ENCODE peak calls at places on chromosome 5, in four cellular contexts. G is A549, O is HepG2, W is GM12878. F is an unnamed sample.

GRCh38 chr5:149455889-149456409 is 76.9 kb upstream of the IL17B start:
- DNase-seq in G (no peak), O (peak; percentile 73), W (no peak), F (no peak)

GRCh38 chr5:75337366-75338021 is 474 bp downstream of the HMGCR start:
- DNase-seq in G (no peak), O (no peak), W (no peak), F (no peak)

GRCh38 chr5:39209924-39210323 is 9.4 kb downstream of the FYB1 start:
- DNase-seq in G (no peak), O (no peak), W (no peak), F (no peak)

GRCh38 chr5:138157626-138158025 is 18.4 kb upstream of the NME5 start:
- DNase-seq in G (no peak), O (no peak), W (no peak), F (no peak)

GRCh38 chr5:158546748-158547147 is 553.0 kb downstream of the EBF1 start:
- DNase-seq in G (no peak), O (no peak), W (no peak), F (no peak)

GRCh38 chr5:106530150-106530549 is 1140.6 kb downstream of the EFNA5 start:
- DNase-seq in G (no peak), O (no peak), W (no peak), F (no peak)

GRCh38 chr5:82018462-82018861 is 46.6 kb downstream of the ATG10 start:
- DNase-seq in G (no peak), O (peak; percentile 80), W (no peak), F (no peak)

GRCh38 chr5:71586052-71586940 is 844 bp upstream of the MCCC2 start:
- DNase-seq in G (no peak), O (peak; percentile 98), W (peak; percentile 23), F (peak; percentile 7)

GRCh38 chr5:127550652-127551409 is 33.4 kb downstream of the PRRC1 start:
- DNase-seq in G (no peak), O (no peak), W (no peak), F (no peak)

GRCh38 chr5:627840-628239 is 15.7 kb downstream of the CEP72 start:
- DNase-seq in G (no peak), O (no peak), W (no peak), F (no peak)

GRCh38 chr5:177092178-177093081 is 5.7 kb downstream of the FGFR4 start:
- DNase-seq in G (no peak), O (no peak), W (no peak), F (no peak)

GRCh38 chr5:11483630-11484029 is 420.6 kb downstream of the CTNND2 start:
- DNase-seq in G (no peak), O (no peak), W (no peak), F (no peak)

GRCh38 chr5:56346717-56347116 is 113.6 kb upstream of the ANKRD55 start:
- DNase-seq in G (no peak), O (no peak), W (no peak), F (no peak)

GRCh38 chr5:154593091-154593490 is 115.1 kb upstream of the HAND1 start:
- DNase-seq in G (no peak), O (no peak), W (no peak), F (no peak)

GRCh38 chr5:75414241-75414640 is 77.2 kb downstream of the HMGCR start:
- DNase-seq in G (no peak), O (no peak), W (no peak), F (no peak)

GRCh38 chr5:40879163-40879942 is 29.9 kb upstream of the C7 start:
- DNase-seq in G (peak; percentile 26), O (peak; percentile 10), W (no peak), F (no peak)

GRCh38 chr5:161547573-161548471 is 1.3 kb upstream of the GABRB2 start:
- DNase-seq in G (no peak), O (no peak), W (no peak), F (no peak)

GRCh38 chr5:66808663-66809062 is 212.5 kb downstream of the MAST4 start:
- DNase-seq in G (no peak), O (no peak), W (no peak), F (no peak)

GRCh38 chr5:95808686-95809413 is 13.7 kb downstream of the GLRX start:
- DNase-seq in G (no peak), O (no peak), W (peak; percentile 98), F (no peak)

GRCh38 chr5:146091881-146092280 is 13.5 kb downstream of the PLAC8L1 start:
- DNase-seq in G (no peak), O (no peak), W (no peak), F (no peak)

GRCh38 chr5:139707445-139708003 is 59.4 kb downstream of the CXXC5 start:
- DNase-seq in G (no peak), O (peak; percentile 68), W (no peak), F (no peak)

GRCh38 chr5:164422400-164422799 is 917.0 kb downstream of the MAT2B start:
- DNase-seq in G (no peak), O (peak; percentile 22), W (no peak), F (peak; percentile 31)

GRCh38 chr5:159441441-159441840 is 111.2 kb upstream of the IL12B start:
- DNase-seq in G (peak; percentile 74), O (peak; percentile 16), W (no peak), F (peak; percentile 63)

GRCh38 chr5:151694035-151694485 is 7.3 kb upstream of the SPARC start:
- DNase-seq in G (no peak), O (peak; percentile 97), W (no peak), F (no peak)

GRCh38 chr5:133680830-133681555 is 68.7 kb upstream of the FSTL4 start:
- DNase-seq in G (no peak), O (no peak), W (no peak), F (no peak)

GRCh38 chr5:127957701-127958190 is 125.8 kb upstream of the SLC12A2 start:
- DNase-seq in G (no peak), O (no peak), W (no peak), F (no peak)

GRCh38 chr5:141330299-141331080 is at the start of gene PCDHGA1:
- DNase-seq in G (peak; percentile 57), O (peak; percentile 51), W (no peak), F (no peak)

GRCh38 chr5:143148461-143149170 is 254.9 kb downstream of the NR3C1 start:
- DNase-seq in G (no peak), O (no peak), W (no peak), F (no peak)
- TF ChIP-seq KDM1A in G (no peak), O (no peak), W (no peak), F (no peak)

DNA sequence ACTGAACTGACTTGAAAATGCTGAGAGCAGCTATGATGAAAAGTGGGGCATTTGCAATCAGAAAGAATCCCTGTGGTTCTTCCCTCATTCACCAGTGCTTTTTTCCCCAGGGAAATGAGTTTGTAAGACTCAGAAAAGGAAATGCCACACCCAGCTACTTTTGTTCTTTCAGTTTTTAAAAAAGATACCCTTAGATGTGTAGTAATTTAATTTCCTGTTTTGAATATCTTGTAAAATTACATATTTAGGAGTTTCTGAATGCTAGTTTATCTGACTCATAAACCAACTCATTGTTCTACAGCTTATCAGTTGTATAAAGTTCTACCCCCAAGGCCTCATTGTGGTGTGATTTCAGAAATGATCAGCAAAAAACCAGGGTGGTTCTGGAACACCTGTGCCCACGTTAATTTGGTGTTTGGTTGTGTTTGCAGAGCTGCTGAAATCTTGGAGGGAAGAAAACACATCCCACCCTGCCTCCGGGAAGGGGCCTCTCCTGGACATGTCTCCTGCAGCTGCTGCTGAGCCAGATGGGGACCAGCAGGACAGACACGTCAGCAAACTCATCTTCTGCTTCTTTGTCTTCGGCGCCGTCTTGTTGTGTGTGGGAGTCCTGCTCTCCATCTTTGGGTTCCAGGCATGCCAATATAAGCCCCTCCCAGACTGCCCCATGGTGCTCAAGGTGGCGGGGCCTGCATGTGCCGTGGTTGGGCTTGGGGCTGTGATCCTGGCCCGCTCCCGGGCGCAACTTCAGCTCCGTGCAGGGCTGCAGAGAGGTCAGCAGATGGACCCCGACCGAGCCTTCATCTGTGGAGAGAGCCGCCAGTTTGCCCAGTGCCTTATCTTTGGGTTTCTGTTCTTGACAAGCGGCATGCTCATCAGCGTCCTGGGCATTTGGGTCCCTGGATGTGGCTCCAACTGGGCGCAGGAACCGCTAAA is 2.8 kb downstream of the TMEM171 start:
- DNase-seq in G (no peak), O (no peak), W (no peak), F (peak; percentile 57)
- TF ChIP-seq HDAC2 in G (no peak), O (no peak), W (no peak), F (no peak)

GRCh38 chr5:54224083-54224836 is 86.1 kb downstream of the ARL15 start:
- DNase-seq in G (no peak), O (no peak), W (no peak), F (no peak)
- TF ChIP-seq KDM1A in G (no peak), O (no peak), W (no peak), F (no peak)

GRCh38 chr5:107982703-107983425 is 312.1 kb upstream of the EFNA5 start:
- DNase-seq in G (no peak), O (no peak), W (no peak), F (no peak)

GRCh38 chr5:107985144-107985543 is 314.4 kb upstream of the EFNA5 start:
- DNase-seq in G (no peak), O (no peak), W (no peak), F (no peak)

GRCh38 chr5:107979272-107979671 is 308.5 kb upstream of the EFNA5 start:
- DNase-seq in G (no peak), O (no peak), W (no peak), F (no peak)

GRCh38 chr5:107979900-107980299 is 309.2 kb upstream of the EFNA5 start:
- DNase-seq in G (no peak), O (no peak), W (no peak), F (no peak)

DNA sequence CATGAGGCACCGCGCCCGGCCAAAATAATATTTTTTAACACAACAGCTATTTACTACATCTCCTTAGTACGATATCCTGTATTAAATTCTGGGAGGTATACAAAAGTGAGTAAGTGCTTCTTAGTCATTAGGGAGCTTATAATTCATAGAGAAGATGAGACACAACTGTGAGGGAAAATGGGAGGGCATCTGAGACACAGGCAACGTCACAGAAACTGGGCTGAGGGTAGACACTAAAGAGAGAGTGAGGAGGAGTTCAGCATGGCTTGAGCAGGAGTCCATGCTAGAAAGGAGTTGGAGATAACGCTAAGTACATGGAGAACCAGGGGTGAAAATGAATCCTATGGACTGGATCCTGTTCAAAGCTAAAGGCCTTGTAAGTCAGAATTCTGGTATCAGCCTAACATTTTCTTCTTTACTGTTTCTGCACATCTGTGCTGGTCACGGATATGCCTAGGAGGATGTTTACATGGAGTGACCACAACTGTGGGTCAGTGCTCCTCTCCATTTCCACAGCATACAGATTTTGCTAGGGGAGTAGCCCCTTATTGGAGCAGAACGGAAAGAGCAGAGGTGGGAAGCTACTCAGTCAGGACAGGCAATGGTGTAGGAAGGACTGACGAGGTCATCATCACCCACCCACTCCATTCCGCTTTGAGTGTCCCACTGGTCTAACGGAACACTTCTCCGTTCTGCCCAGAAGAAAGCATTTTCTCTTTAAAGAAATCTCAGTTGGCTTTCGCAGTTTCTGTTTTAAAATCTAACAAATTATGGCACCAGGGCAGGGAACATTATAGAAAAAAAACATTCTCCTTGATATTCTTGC is 310.4 kb upstream of the EFNA5 start:
- DNase-seq in G (no peak), O (no peak), W (no peak), F (no peak)
- TF ChIP-seq HDAC2 in G (no peak), O (no peak), W (no peak), F (no peak)